ENCODE peak calls at places on chromosome 16, in seven cellular contexts. P is colonic mucosa; T is tibial artery; J is CD4-positive, alpha-beta T cell; E is cardiac muscle cell; C is heart right ventricle; O is H9. D is an unnamed sample.

GRCh38 chr16:56844056-56844455 is 21.0 kb upstream of the SLC12A3 start:
- DNase-seq in P (no peak), T (peak), J (no peak), E (no peak), C (no peak), O (no peak), D (no peak)

GRCh38 chr16:67653131-67654068 is 6.7 kb downstream of the ACD start:
- DNase-seq in P (no peak), T (no peak), J (no peak), E (peak), C (peak), O (no peak), D (no peak)

GRCh38 chr16:75241412-75241811 is 10.0 kb downstream of the BCAR1 start:
- DNase-seq in P (no peak), T (no peak), J (no peak), E (no peak), C (no peak), O (no peak), D (no peak)

GRCh38 chr16:23323224-23324030 is 21.3 kb downstream of the SCNN1B start:
- DNase-seq in P (no peak), T (no peak), J (no peak), E (no peak), C (no peak), O (no peak), D (no peak)

GRCh38 chr16:30407794-30408534 is 558 bp downstream of the ZNF771 start:
- DNase-seq in P (no peak), T (no peak), J (no peak), E (no peak), C (no peak), O (no peak), D (no peak)

GRCh38 chr16:81815429-81815766 is 36.3 kb downstream of the PLCG2 start:
- DNase-seq in P (no peak), T (no peak), J (no peak), E (no peak), C (no peak), O (no peak), D (no peak)

GRCh38 chr16:24729967-24730815 is 740 bp downstream of the TNRC6A start:
- DNase-seq in P (peak), T (no peak), J (peak), E (peak), C (peak), O (no peak), D (no peak)

GRCh38 chr16:4392382-4393242 is 21.0 kb downstream of the VASN start:
- DNase-seq in P (no peak), T (peak), J (no peak), E (peak), C (no peak), O (peak), D (no peak)

GRCh38 chr16:5665770-5666169 is 568.2 kb upstream of the EEF2KMT start:
- DNase-seq in P (no peak), T (no peak), J (no peak), E (no peak), C (no peak), O (no peak), D (no peak)

GRCh38 chr16:83473109-83473508 is 334.7 kb upstream of the HSBP1 start:
- DNase-seq in P (no peak), T (no peak), J (no peak), E (peak), C (no peak), O (peak), D (no peak)

GRCh38 chr16:65289022-65289421 is 167.2 kb upstream of the CDH11 start:
- DNase-seq in P (no peak), T (no peak), J (no peak), E (no peak), C (peak), O (no peak), D (no peak)

GRCh38 chr16:86963600-86964575 is 353.3 kb downstream of the C16orf95 start:
- DNase-seq in P (no peak), T (no peak), J (no peak), E (no peak), C (no peak), O (no peak), D (no peak)

GRCh38 chr16:86965840-86966239 is 351.4 kb downstream of the C16orf95 start:
- DNase-seq in P (no peak), T (no peak), J (no peak), E (no peak), C (no peak), O (no peak), D (no peak)

GRCh38 chr16:86965331-86965730 is 351.9 kb downstream of the C16orf95 start:
- DNase-seq in P (no peak), T (no peak), J (no peak), E (no peak), C (no peak), O (no peak), D (no peak)

GRCh38 chr16:86962913-86963312 is 354.3 kb downstream of the C16orf95 start:
- DNase-seq in P (no peak), T (no peak), J (no peak), E (no peak), C (no peak), O (no peak), D (no peak)

DNA sequence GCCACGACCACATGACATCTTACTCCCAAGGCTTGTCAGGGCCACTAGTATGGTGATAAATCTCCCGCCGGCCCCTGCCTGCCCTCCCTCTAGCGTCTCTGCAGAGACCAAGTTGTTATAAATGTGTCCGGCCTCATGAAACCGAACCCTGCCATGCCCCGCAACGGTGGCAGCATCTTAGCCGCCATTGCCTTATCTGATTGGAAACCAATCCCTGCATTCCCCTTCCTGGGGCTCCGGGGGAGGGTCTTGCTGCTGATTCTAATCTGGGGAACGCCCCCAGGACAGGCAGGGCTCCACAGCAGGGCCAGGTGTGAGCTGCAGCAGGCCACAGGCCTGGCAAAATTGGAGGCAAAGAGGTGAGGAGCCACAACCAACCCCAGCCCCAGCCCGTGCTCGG is 352.3 kb downstream of the C16orf95 start:
- DNase-seq in P (no peak), T (no peak), J (no peak), E (no peak), C (no peak), O (no peak), D (no peak)
- H3K27ac ChIP-seq in P (no peak), T (no peak), J (no peak), E (no peak), C (no peak), O (no peak), D (no peak)

GRCh38 chr16:89084411-89084810 is 9.2 kb upstream of the ACSF3 start:
- DNase-seq in P (peak), T (no peak), J (no peak), E (no peak), C (no peak), O (no peak), D (no peak)
- H3K27ac ChIP-seq in P (no peak), T (no peak), J (no peak), E (no peak), C (no peak), O (no peak), D (no peak)

GRCh38 chr16:11514283-11514682 is 72.4 kb downstream of the LITAF start:
- DNase-seq in P (no peak), T (no peak), J (no peak), E (no peak), C (no peak), O (no peak), D (no peak)

GRCh38 chr16:11511328-11511727 is 75.4 kb downstream of the LITAF start:
- DNase-seq in P (no peak), T (no peak), J (no peak), E (no peak), C (no peak), O (no peak), D (no peak)

GRCh38 chr16:11507991-11508390 is 78.7 kb downstream of the LITAF start:
- DNase-seq in P (no peak), T (no peak), J (no peak), E (no peak), C (no peak), O (no peak), D (no peak)

GRCh38 chr16:11510178-11510973 is 76.3 kb downstream of the LITAF start:
- DNase-seq in P (no peak), T (no peak), J (no peak), E (no peak), C (no peak), O (no peak), D (no peak)

DNA sequence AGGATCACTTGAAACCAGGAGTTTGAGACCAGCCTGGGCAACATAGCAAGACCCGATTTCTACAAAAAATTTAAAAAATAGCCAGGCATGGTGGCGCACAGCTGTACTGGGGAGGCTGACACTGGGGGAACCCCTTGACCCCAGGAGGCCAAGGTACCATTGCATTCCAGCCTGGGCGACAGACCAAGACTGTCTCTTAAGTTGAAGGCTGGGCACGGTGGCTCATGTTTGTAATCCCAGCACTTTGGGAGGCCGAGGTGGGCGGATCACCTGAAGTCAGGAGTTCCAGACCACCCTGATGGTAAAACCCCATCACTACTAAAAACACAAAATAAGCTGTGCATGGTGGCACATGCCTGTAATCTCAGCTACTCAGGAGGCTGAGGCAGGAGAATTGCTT is 74.9 kb downstream of the LITAF start:
- DNase-seq in P (no peak), T (no peak), J (no peak), E (no peak), C (no peak), O (no peak), D (no peak)
- H3K27ac ChIP-seq in P (no peak), T (no peak), J (no peak), E (no peak), C (no peak), O (no peak), D (no peak)

DNA sequence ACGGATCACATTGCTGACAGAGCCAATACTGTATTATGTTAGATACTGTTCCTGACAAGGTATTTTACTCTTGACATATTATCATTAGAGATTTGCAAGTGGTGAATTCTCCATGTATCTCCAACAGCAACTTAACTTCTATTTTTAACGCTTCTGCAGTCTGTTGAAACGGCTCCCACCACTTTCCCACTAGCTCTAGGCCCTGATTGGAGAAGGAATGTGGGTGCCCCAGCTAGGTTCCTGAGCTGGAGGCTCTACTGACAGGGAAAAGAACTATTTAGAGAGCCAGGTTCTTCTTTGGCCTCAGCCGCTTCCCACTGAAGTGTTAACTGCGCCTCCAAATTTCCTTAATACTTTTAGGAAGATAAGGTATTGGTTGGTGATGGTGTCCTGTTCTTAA is 191.8 kb downstream of the RBFOX1 start:
- DNase-seq in P (no peak), T (no peak), J (no peak), E (no peak), C (no peak), O (no peak), D (no peak)
- H3K27ac ChIP-seq in P (no peak), T (no peak), J (no peak), E (peak), C (no peak), O (no peak), D (peak)

GRCh38 chr16:72938426-72939164 is 109.3 kb downstream of the ZFHX3 start:
- DNase-seq in P (peak), T (peak), J (no peak), E (peak), C (peak), O (no peak), D (no peak)
- H3K27ac ChIP-seq in P (peak), T (peak), J (no peak), E (no peak), C (peak), O (no peak), D (no peak)